ENCODE peak calls at places on chromosomes 2 and 18, in four cellular contexts. S is SK-N-SH, H is GM12878, Y is K562. U is an unnamed sample.

GRCh38 chr2:170218456-170218855 is 40.5 kb downstream of the MYO3B start:
- DNase-seq in Y (no peak), H (no peak), S (no peak), U (no peak)

GRCh38 chr2:172572981-172573380 is 17.1 kb downstream of the PDK1 start:
- DNase-seq in S (no peak), Y (no peak), H (no peak), U (no peak)

GRCh38 chr2:20050712-20051517 is 513 bp downstream of the LAPTM4A start:
- DNase-seq in H (no peak), Y (peak), S (peak), U (peak)

GRCh38 chr2:151388011-151388410 is 21.7 kb upstream of the RIF1 start:
- DNase-seq in Y (no peak), S (no peak), H (no peak), U (no peak)

GRCh38 chr18:33107511-33107910 is 333.0 kb downstream of the CCDC178 start:
- DNase-seq in Y (no peak), H (no peak), S (no peak), U (no peak)

GRCh38 chr2:152263902-152264301 is 71.1 kb upstream of the FMNL2 start:
- DNase-seq in Y (no peak), S (no peak), H (no peak), U (no peak)

GRCh38 chr2:128326296-128326790 is 7.7 kb upstream of the HS6ST1 start:
- DNase-seq in Y (no peak), S (no peak), H (no peak), U (no peak)

GRCh38 chr2:106193491-106193976 is 567 bp downstream of the UXS1 start:
- DNase-seq in S (peak), Y (peak), H (no peak), U (no peak)

GRCh38 chr2:201806442-201806841 is at the start of gene CDK15:
- DNase-seq in H (no peak), S (no peak), Y (no peak), U (no peak)

GRCh38 chr2:128413014-128413717 is 94.5 kb upstream of the HS6ST1 start:
- DNase-seq in H (no peak), Y (no peak), S (no peak), U (no peak)

GRCh38 chr2:60553496-60553991 is at the start of gene BCL11A:
- DNase-seq in Y (no peak), H (no peak), S (peak), U (peak)

GRCh38 chr18:42437646-42438045 is 482.6 kb downstream of the PIK3C3 start:
- DNase-seq in Y (no peak), H (no peak), S (no peak), U (no peak)

GRCh38 chr2:70686577-70687460 is 81.2 kb downstream of the ADD2 start:
- DNase-seq in Y (peak), S (peak), H (no peak), U (peak)

GRCh38 chr18:49814147-49814499 is 790 bp upstream of the ACAA2 start:
- DNase-seq in Y (no peak), H (no peak), S (peak), U (peak)

DNA sequence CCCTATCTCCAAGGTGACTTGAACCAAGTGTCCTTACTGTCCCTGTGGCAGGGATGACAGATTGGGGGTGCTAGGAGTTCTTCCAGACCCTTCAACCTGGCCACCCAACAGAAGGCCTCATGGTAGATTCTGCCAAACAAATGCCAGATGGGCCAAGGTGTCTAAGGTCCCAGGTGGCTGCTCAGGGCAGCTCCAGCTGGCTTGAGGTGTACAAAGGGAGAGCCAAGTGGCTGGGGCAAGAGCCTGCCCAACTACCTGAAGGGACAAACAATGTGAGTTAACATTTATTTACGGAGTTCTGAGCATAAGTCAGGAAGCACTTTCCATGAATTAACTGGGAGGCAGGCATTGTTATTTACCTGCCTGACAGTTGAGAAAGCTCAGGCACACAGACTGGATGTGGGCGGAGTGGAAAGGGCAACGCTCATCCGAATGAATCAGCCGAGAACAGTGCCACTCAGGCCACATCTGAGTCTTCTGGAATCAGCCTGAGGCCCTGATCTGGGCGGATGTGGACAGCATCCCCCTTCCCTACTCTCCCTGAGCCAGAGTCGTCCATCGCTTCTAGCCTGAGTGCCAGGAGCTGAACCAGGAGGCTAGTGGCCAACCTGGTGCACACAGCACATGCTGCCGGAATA is 4.4 kb upstream of the KCNIP3 start:
- DNase-seq in S (no peak), H (no peak), Y (no peak), U (no peak)
- TF ChIP-seq RCOR1 in S (no peak), H (no peak), Y (no peak), U (no peak)

DNA sequence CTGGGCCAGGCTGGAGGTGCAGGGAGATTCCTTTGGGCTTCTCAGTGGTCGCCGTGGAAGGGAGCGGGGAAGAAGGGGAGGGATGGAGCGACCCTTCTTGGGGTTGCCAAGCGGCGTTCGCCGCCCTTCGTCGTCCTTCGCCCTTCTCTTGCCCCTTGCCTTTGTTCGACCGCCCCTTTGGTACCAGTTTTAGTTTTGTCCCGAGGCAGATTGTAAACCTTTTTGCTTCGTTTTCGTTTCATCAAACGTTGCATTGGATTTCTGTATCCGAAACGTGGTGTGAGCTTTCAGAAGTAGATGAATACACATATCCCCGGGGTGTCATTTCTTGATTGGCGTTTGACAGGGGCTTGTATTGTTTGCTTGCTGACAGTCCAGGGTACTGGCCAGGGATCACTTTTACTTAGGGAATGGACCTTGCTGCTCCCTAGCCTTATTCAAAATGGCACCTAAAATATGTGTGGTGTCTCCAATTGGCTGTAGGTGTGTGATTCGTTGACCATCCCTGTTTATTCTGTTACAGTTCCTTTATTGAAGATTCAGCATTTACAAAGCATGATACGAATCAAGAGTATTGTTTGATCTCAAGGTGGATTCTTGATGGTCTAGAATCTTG is 788 bp downstream of the USP14 start:
- DNase-seq in Y (no peak), S (peak), H (no peak), U (peak)
- TF ChIP-seq MAX in Y (no peak), S (no peak), H (no peak), U (no peak)

GRCh38 chr2:112006076-112006410 is 49.0 kb upstream of the TMEM87B start:
- DNase-seq in S (no peak), Y (no peak), H (peak), U (no peak)
- TF ChIP-seq RCOR1 in S (no peak), Y (no peak), H (no peak), U (no peak)

DNA sequence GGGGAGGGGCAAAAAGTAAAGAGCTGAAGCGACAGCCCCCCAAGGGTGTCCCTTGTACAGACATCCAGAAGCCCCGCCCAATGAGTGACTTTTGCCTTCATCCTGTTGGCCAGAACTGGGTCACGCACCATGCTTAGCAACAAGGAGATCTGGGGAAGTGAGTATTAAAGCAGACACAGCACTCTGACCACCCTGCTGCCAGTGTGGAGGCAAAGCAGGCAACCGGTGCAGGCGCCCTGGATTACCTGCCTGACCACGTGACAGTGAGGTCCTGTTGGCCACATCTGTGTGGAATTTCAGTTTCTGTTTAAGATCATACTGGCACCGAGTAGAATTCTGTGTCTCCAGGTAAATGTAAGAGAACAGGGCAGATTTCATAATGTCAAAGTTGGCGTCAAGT is 21.6 kb upstream of the BIN1 start:
- DNase-seq in S (peak), H (peak), Y (no peak), U (no peak)
- TF ChIP-seq MAX in S (no peak), H (no peak), Y (no peak), U (no peak)

U was measured in A549.